ENCODE peak calls at places on chromosomes 12 and 14, in seven cellular contexts. H is endothelial cell, U is OCI-LY7, X is neural crest cell, W is AG20443, I is GM18507, T is fibroblast of lung. E is an unnamed sample.

GRCh38 chr12:114916531-114916930 is 232.6 kb upstream of the TBX3 start:
- DNase-seq in H (no peak), U (no peak), X (no peak), W (peak), I (no peak), T (peak), E (no peak)

GRCh38 chr14:68193970-68194634 is 374.5 kb downstream of the RAD51B start:
- DNase-seq in H (no peak), U (no peak), X (no peak), W (no peak), I (no peak), T (no peak), E (no peak)

GRCh38 chr14:24092110-24092959 is 1.8 kb upstream of the PCK2 start:
- DNase-seq in H (no peak), U (no peak), X (no peak), W (no peak), I (no peak), T (no peak), E (no peak)

GRCh38 chr12:89706551-89707348 is 1.9 kb downstream of the ATP2B1 start:
- DNase-seq in H (no peak), U (peak), X (no peak), W (peak), I (no peak), T (peak), E (no peak)

GRCh38 chr12:13163868-13164267 is 32.7 kb upstream of the EMP1 start:
- DNase-seq in H (no peak), U (no peak), X (no peak), W (no peak), I (no peak), T (no peak), E (no peak)

GRCh38 chr14:61894452-61895077 is 132.3 kb downstream of the SNAPC1 start:
- DNase-seq in H (peak), U (peak), X (peak), W (peak), I (peak), T (peak), E (peak)

GRCh38 chr12:129901256-129901655 is 2.6 kb downstream of the TMEM132D start:
- DNase-seq in H (no peak), U (no peak), X (no peak), W (no peak), I (no peak), T (peak), E (no peak)

GRCh38 chr14:21072102-21072501 is 2.0 kb downstream of the ARHGEF40 start:
- DNase-seq in H (no peak), U (no peak), X (no peak), W (peak), I (no peak), T (peak), E (no peak)

E was measured in GM12892.